ENCODE peak calls at places on chromosome 6, in five cellular contexts. U is brain microvascular endothelial cell, I is osteoblast, Q is suprapubic skin, B is breast epithelium. A is an unnamed sample.

GRCh38 chr6:37242429-37243052 is 15.0 kb upstream of the TBC1D22B start:
- DNase-seq in I (peak; percentile 67), Q (no peak), B (no peak), U (peak; percentile 97), A (peak; percentile 52)

GRCh38 chr6:135385299-135385698 is 112.2 kb downstream of the AHI1 start:
- DNase-seq in Q (no peak), U (no peak), I (no peak), B (no peak), A (no peak)

GRCh38 chr6:85923013-85923430 is 280.3 kb upstream of the SYNCRIP start:
- DNase-seq in I (peak; percentile 46), Q (no peak), B (no peak), U (peak; percentile 51), A (no peak)

GRCh38 chr6:118735320-118735719 is 83.9 kb upstream of the CEP85L start:
- DNase-seq in U (no peak), B (no peak), Q (no peak), I (peak; percentile 63), A (no peak)

GRCh38 chr6:91088515-91088914 is 501.6 kb upstream of the MAP3K7 start:
- DNase-seq in U (no peak), B (no peak), Q (no peak), I (no peak), A (no peak)

GRCh38 chr6:34237316-34237721 is 646 bp downstream of the HMGA1 start:
- DNase-seq in I (peak; percentile 95), U (no peak), B (no peak), Q (no peak), A (no peak)

GRCh38 chr6:56652231-56652630 is 9.5 kb upstream of the DST start:
- DNase-seq in B (no peak), Q (no peak), U (no peak), I (no peak), A (no peak)

GRCh38 chr6:53054532-53054931 is 10.7 kb upstream of the FBXO9 start:
- DNase-seq in I (no peak), Q (no peak), B (no peak), U (no peak), A (no peak)

GRCh38 chr6:53771780-53772624 is 22.8 kb upstream of the LRRC1 start:
- DNase-seq in I (peak; percentile 66), Q (no peak), B (no peak), U (peak; percentile 75), A (no peak)

GRCh38 chr6:15473741-15474161 is 189.1 kb downstream of the DTNBP1 start:
- DNase-seq in U (peak; percentile 56), I (no peak), Q (no peak), B (no peak), A (no peak)

GRCh38 chr6:18585032-18585573 is 198.0 kb downstream of the RNF144B start:
- DNase-seq in B (no peak), U (peak; percentile 89), I (peak; percentile 76), Q (no peak), A (peak; percentile 22)

GRCh38 chr6:33418690-33419291 is 884 bp upstream of the CUTA start:
- DNase-seq in Q (no peak), U (peak; percentile 47), I (peak; percentile 55), B (no peak), A (no peak)

GRCh38 chr6:166143011-166143410 is 24.6 kb downstream of the TBXT start:
- DNase-seq in I (no peak), B (no peak), Q (no peak), U (peak; percentile 9), A (no peak)

GRCh38 chr6:89692256-89692655 is 53.7 kb upstream of the LYRM2 start:
- DNase-seq in B (no peak), Q (no peak), I (no peak), U (no peak), A (no peak)

GRCh38 chr6:169236988-169237387 is 16.7 kb downstream of the THBS2 start:
- DNase-seq in B (no peak), U (no peak), Q (peak; percentile 78), I (no peak), A (no peak)

GRCh38 chr6:11362481-11363018 is 130.1 kb upstream of the NEDD9 start:
- DNase-seq in U (no peak), B (no peak), Q (no peak), I (no peak), A (no peak)

GRCh38 chr6:137764464-137764863 is 102.6 kb upstream of the TNFAIP3 start:
- DNase-seq in Q (no peak), I (peak; percentile 62), U (peak; percentile 67), B (no peak), A (no peak)

DNA sequence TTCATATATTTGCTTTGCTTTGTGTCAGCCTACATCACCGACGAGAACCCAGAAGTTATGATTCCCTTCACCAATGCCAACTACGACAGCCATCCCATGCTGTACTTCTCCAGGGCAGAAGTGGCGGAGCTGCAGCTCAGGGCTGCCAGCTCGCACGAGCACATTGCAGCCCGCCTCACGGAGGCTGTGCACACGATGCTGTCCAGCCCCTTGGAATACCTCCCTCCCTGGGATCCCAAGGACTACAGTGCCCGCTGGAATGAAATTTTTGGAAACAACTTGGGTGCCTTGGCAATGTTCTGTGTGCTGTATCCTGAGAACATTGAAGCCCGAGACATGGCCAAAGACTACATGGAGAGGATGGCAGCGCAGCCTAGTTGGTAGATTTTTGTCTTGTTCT is 28.5 kb downstream of the DSE start:
- DNase-seq in U (no peak), B (no peak), I (no peak), Q (no peak), A (no peak)
- H3K27ac ChIP-seq in U (peak overlapping the region; percentile 90), B (no peak overlapping the region), I (peak overlapping the region; percentile 94), Q (peak overlapping the region; percentile 1), A (peak overlapping the region; percentile 42)

GRCh38 chr6:24861934-24862333 is 63.2 kb upstream of the ARMH2 start:
- DNase-seq in U (no peak), Q (no peak), B (no peak), I (no peak), A (no peak)

GRCh38 chr6:24865161-24865560 is 66.4 kb upstream of the ARMH2 start:
- DNase-seq in U (no peak), B (no peak), Q (no peak), I (no peak), A (no peak)

GRCh38 chr6:24864345-24864744 is 65.6 kb upstream of the ARMH2 start:
- DNase-seq in U (peak; percentile 14), Q (no peak), B (no peak), I (no peak), A (no peak)

GRCh38 chr6:24868765-24869164 is 67.0 kb downstream of the RIPOR2 start:
- DNase-seq in U (no peak), Q (no peak), I (no peak), B (no peak), A (no peak)

GRCh38 chr6:24867104-24867703 is 68.5 kb upstream of the ARMH2 start:
- DNase-seq in Q (no peak), U (no peak), B (no peak), I (no peak), A (no peak)
- TF ChIP-seq CTCF in Q (no peak), U (peak; percentile 4), B (no peak), I (no peak), A (no peak)

DNA sequence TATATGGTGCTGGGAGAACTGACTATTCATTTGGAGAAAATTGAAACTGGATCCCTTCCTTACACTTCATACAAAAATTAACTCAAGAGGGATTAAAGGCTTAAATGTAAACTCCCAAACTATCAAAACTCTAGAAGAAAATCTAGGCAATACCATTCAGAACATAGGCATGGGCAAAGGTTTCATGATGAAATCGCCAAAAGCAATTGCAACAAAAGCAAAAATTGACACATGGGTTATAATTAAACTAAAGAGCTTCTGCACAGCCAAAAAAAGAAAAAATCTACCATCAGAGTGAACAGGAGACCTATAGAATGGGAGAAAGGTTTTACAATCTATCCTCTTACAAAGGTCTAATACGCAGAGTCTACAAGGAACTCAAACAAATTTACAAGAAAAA is 851.3 kb upstream of the MAN1A1 start:
- DNase-seq in I (no peak), U (no peak), B (no peak), Q (no peak), A (no peak)
- H3K27ac ChIP-seq in I (no peak overlapping the region), U (no peak overlapping the region), B (no peak overlapping the region), Q (no peak overlapping the region), A (no peak overlapping the region)

GRCh38 chr6:117548797-117549301 is 53.5 kb downstream of the GOPC start:
- DNase-seq in U (no peak), Q (no peak), B (no peak), I (no peak), A (no peak)

GRCh38 chr6:117546674-117547073 is 55.6 kb downstream of the GOPC start:
- DNase-seq in Q (no peak), I (no peak), B (no peak), U (no peak), A (no peak)

GRCh38 chr6:117550078-117550600 is 52.2 kb downstream of the GOPC start:
- DNase-seq in U (no peak), Q (no peak), I (no peak), B (no peak), A (no peak)

GRCh38 chr6:117549606-117550005 is 52.7 kb downstream of the GOPC start:
- DNase-seq in I (no peak), B (no peak), U (no peak), Q (no peak), A (no peak)

DNA sequence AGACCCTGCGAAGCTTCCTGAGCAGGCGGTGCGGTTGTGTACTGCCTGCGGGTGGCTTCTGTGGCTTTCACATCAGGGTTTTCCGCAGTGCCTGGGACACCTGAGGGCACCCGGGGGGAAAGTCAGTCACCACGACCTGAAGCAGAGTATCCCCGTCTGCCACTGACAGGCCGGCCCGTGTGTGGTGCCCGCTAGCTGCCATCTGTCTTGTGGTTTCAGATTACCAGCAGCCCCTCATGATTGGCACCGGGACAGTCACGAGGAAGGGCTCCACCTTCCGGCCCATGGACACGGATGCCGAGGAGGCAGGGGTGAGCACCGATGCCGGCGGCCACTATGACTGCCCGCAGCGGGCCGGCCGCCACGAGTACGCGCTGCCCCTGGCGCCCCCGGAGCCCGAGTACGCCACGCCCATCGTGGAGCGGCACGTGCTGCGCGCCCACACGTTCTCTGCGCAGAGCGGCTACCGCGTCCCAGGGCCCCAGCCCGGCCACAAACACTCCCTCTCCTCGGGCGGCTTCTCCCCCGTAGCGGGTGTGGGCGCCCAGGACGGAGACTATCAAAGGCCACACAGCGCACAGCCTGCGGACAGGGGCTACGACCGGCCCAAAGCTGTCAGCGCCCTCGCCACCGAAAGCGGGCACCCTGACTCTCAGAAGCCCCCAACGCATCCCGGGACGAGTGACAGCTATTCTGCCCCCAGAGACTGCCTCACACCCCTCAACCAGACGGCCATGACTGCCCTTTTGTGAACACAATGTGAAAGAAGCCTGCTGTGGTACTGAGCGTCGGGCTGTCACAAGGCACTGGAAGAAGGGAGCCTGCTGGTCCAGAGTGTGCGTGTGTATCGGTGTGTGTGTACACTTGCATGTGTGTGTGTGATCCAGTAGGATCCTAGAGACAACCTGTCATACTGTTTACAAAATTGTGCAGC is 54.4 kb downstream of the GOPC start:
- DNase-seq in U (peak; percentile 35), Q (no peak), I (peak; percentile 79), B (no peak), A (peak; percentile 23)
- TF ChIP-seq CTCF in U (peak; percentile 20), Q (no peak), I (no peak), B (no peak), A (no peak)

A was measured in thoracic aorta.